ENCODE peak calls at places on chromosome 3, in seven cellular contexts. X is left lobe of liver, J is AG08395, N is EH, V is progenitor cell of endocrine pancreas, Q is M059J, E is cardiac fibroblast. U is an unnamed sample.

GRCh38 chr3:75089831-75090230 is 475.4 kb upstream of the CNTN3 start:
- DNase-seq in Q (no peak), E (no peak), X (no peak), J (no peak), V (no peak), N (no peak), U (no peak)

GRCh38 chr3:188036375-188036985 is 117.5 kb upstream of the LPP start:
- DNase-seq in N (no peak), J (no peak), Q (no peak), X (peak), E (no peak), V (no peak), U (no peak)

GRCh38 chr3:46559030-46559704 is 6.9 kb downstream of the LRRC2 start:
- DNase-seq in E (no peak), V (no peak), J (no peak), N (no peak), Q (no peak), X (peak), U (no peak)

GRCh38 chr3:185549111-185549510 is 3.3 kb downstream of the LIPH start:
- DNase-seq in J (peak), X (no peak), Q (peak), N (peak), E (peak), V (no peak), U (peak)

GRCh38 chr3:133989931-133990702 is 39.6 kb downstream of the SLCO2A1 start:
- DNase-seq in V (no peak), X (no peak), J (no peak), E (no peak), Q (no peak), N (no peak), U (no peak)

GRCh38 chr3:136624381-136624780 is 127.8 kb downstream of the STAG1 start:
- DNase-seq in J (no peak), Q (no peak), N (no peak), E (no peak), X (no peak), V (no peak), U (no peak)

GRCh38 chr3:115790759-115791158 is 167.4 kb downstream of the GAP43 start:
- DNase-seq in E (peak), X (no peak), Q (peak), V (no peak), J (peak), N (peak), U (peak)

GRCh38 chr3:134463676-134464611 is 21.8 kb downstream of the ANAPC13 start:
- DNase-seq in J (peak), E (peak), N (peak), V (peak), X (no peak), Q (peak), U (peak)

GRCh38 chr3:49462222-49462621 is 7.8 kb upstream of the DAG1 start:
- DNase-seq in N (peak), X (no peak), Q (peak), V (no peak), E (no peak), J (peak), U (peak)

GRCh38 chr3:99869621-99870020 is 52.0 kb downstream of the CMSS1 start:
- DNase-seq in X (no peak), J (no peak), V (no peak), Q (no peak), N (no peak), E (no peak), U (no peak)

GRCh38 chr3:32110233-32110760 is 3.9 kb downstream of the GPD1L start:
- DNase-seq in X (no peak), J (no peak), V (no peak), N (no peak), E (no peak), Q (no peak), U (no peak)

GRCh38 chr3:10469406-10470119 is 35.8 kb downstream of the ATP2B2 start:
- DNase-seq in N (no peak), J (no peak), E (no peak), Q (no peak), V (no peak), X (no peak), U (no peak)

GRCh38 chr3:111252795-111253194 is 181.2 kb downstream of the NECTIN3 start:
- DNase-seq in X (no peak), E (peak), Q (peak), J (peak), V (no peak), N (peak), U (peak)

GRCh38 chr3:130866327-130866726 is 27.6 kb upstream of the ATP2C1 start:
- DNase-seq in Q (no peak), J (no peak), N (no peak), E (no peak), V (no peak), X (no peak), U (no peak)

GRCh38 chr3:177574232-177574856 is 377.1 kb upstream of the TBL1XR1 start:
- DNase-seq in X (peak), E (peak), N (peak), Q (no peak), V (peak), J (no peak), U (peak)

GRCh38 chr3:187021748-187022402 is 91.5 kb downstream of the ST6GAL1 start:
- DNase-seq in E (no peak), N (peak), Q (peak), X (no peak), V (no peak), J (no peak), U (no peak)

GRCh38 chr3:171827836-171828458 is 15.2 kb upstream of the TMEM212 start:
- DNase-seq in N (no peak), X (no peak), V (no peak), J (no peak), Q (no peak), E (no peak), U (no peak)

GRCh38 chr3:5274116-5274515 is 86.6 kb downstream of the EDEM1 start:
- DNase-seq in X (no peak), J (no peak), E (no peak), V (no peak), Q (no peak), N (no peak), U (peak)

GRCh38 chr3:165642761-165643432 is 194.3 kb downstream of the BCHE start:
- DNase-seq in N (peak), E (peak), X (peak), V (no peak), Q (peak), J (peak), U (peak)

GRCh38 chr3:194472290-194472920 is 14.4 kb downstream of the ATP13A3 start:
- DNase-seq in X (no peak), V (no peak), N (peak), E (peak), J (peak), Q (peak), U (peak)

GRCh38 chr3:196063456-196063855 is 18.4 kb downstream of the TFRC start:
- DNase-seq in J (no peak), V (no peak), X (no peak), Q (no peak), N (peak), E (no peak), U (peak)

GRCh38 chr3:148106062-148106461 is 591.6 kb upstream of the AGTR1 start:
- DNase-seq in Q (no peak), E (no peak), X (no peak), N (no peak), V (no peak), J (no peak), U (peak)

GRCh38 chr3:64342940-64343691 is 117.8 kb upstream of the PRICKLE2 start:
- DNase-seq in J (peak), X (no peak), E (peak), N (peak), Q (peak), V (no peak), U (peak)

GRCh38 chr3:195385526-195385925 is 57.3 kb downstream of the ACAP2 start:
- DNase-seq in Q (peak), E (peak), V (no peak), N (peak), X (no peak), J (no peak), U (peak)

GRCh38 chr3:182908471-182908870 is 71.9 kb downstream of the DCUN1D1 start:
- DNase-seq in E (no peak), X (no peak), J (no peak), V (no peak), N (peak), Q (no peak), U (peak)

GRCh38 chr3:153166206-153166605 is 4.2 kb downstream of the RAP2B start:
- DNase-seq in N (peak), V (no peak), J (no peak), E (peak), Q (peak), X (no peak), U (peak)

GRCh38 chr3:66763294-66763693 is 234.8 kb upstream of the KBTBD8 start:
- DNase-seq in X (no peak), Q (peak), E (peak), N (peak), V (no peak), J (peak), U (peak)

GRCh38 chr3:192011137-192011536 is 550.2 kb downstream of the PYDC2 start:
- DNase-seq in E (peak), V (no peak), N (no peak), J (no peak), X (no peak), Q (peak), U (no peak)

GRCh38 chr3:133254151-133254550 is 145.7 kb upstream of the BFSP2 start:
- DNase-seq in N (no peak), X (no peak), Q (no peak), V (no peak), E (no peak), J (no peak), U (no peak)

GRCh38 chr3:63565220-63565619 is 87.3 kb upstream of the SNTN start:
- DNase-seq in Q (peak), E (no peak), N (no peak), V (no peak), J (no peak), X (no peak), U (no peak)

GRCh38 chr3:171541647-171542046 is 81.4 kb upstream of the TNIK start:
- DNase-seq in V (no peak), X (no peak), Q (no peak), E (no peak), N (no peak), J (no peak), U (no peak)

GRCh38 chr3:126154391-126155279 is 25.8 kb downstream of the ALDH1L1 start:
- DNase-seq in E (no peak), Q (no peak), N (no peak), J (no peak), X (peak), V (no peak), U (no peak)

U was measured in fibroblast of lung.